ENCODE peak calls at places on chromosomes 1 and 21, in five cellular contexts. J is tibial nerve, S is sigmoid colon, R is breast epithelium, G is fibroblast of pulmonary artery. X is an unnamed sample.

GRCh38 chr1:155648207-155649147 is 38.5 kb downstream of the MSTO1 start:
- DNase-seq in J (peak), S (no peak), R (peak), G (peak), X (no peak)

GRCh38 chr1:72567511-72567910 is 285.2 kb upstream of the NEGR1 start:
- DNase-seq in J (no peak), S (no peak), R (no peak), G (peak), X (no peak)

GRCh38 chr1:236692128-236692527 is 5.8 kb downstream of the ACTN2 start:
- DNase-seq in J (no peak), S (no peak), R (no peak), G (no peak), X (no peak)

GRCh38 chr1:117366281-117366981 is 818 bp upstream of the MAN1A2 start:
- DNase-seq in J (peak), S (peak), R (peak), G (peak), X (peak)

GRCh38 chr1:157626099-157626498 is 28.2 kb upstream of the FCRL4 start:
- DNase-seq in J (no peak), S (no peak), R (no peak), G (no peak), X (no peak)

GRCh38 chr1:165484532-165484931 is 39.6 kb upstream of the RXRG start:
- DNase-seq in J (no peak), S (no peak), R (no peak), G (no peak), X (no peak)

GRCh38 chr1:203673550-203674411 is 47.1 kb downstream of the ATP2B4 start:
- DNase-seq in J (peak), S (peak), R (peak), G (peak), X (peak)

GRCh38 chr21:40667964-40668363 is 179.0 kb downstream of the DSCAM start:
- DNase-seq in J (no peak), S (no peak), R (no peak), G (no peak), X (no peak)

GRCh38 chr1:155607708-155608107 is 2.3 kb upstream of the MSTO1 start:
- DNase-seq in J (no peak), S (no peak), R (no peak), G (no peak), X (no peak)

GRCh38 chr1:32372149-32372756 is 9.9 kb downstream of the TSSK3 start:
- DNase-seq in J (no peak), S (no peak), R (no peak), G (no peak), X (no peak)

DNA sequence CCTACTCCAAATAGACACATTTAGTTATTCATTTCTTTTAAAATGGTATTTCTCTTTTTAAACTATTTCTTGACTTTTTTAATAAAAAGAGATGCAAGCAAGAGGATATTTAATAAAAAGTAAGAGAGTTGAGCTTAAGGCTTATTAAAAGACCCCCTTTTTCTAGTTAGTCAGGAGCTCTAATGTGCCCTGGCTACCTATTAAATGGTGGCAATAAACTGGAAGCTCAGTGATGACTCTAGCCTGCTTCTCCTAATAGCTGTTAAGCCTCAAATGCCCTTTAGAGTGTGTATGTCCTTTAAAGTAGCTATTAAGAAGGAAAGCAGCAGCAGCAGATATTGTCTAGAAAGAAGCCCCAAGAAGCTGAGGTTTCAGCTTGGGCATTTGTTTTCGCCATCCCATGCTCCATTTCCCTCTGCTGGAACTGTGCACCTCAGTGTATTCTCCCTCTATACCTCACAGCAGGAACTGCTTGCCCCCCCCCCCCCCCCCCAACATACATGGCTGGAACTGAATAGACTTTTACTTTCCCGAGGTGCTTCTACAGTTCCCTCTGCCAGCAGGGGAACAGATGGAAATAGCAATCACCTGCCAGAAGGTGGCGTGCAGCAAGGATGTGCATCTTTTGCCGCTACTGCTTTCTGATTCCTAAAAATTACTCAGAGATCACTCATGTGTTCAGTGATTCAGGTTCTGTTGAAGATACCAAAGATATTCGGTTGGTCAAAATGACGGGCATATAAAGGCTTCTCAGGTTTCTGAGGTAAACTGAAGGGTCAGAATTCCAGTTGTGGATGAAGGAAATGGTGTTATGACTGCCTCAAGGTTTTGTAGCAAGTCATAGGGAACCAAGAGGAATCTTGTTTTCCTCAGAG is 2.5 kb downstream of the RGS4 start:
- DNase-seq in J (peak), S (peak), R (no peak), G (peak), X (peak)
- TF ChIP-seq CTCF in J (peak), S (peak), R (peak), G (peak), X (peak)

DNA sequence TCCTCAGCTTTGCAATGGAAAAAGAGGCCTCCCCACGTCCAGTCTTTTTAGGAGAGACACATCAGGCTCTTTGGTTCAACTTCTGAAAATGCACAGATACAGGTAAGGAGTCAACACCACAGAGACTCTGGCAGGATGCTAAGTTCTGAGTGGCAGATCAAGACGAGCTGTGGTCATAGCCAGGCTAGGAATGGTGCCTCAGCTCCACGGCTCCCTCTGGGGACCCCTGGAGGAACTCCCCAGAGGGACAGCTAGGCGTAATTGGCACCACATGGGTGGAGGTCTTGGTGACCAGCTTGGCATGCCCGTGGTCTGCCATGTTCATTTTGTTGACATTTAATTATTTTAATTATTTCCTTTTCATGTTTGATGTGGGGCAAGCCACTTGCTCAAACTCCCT is 206.1 kb downstream of the KAZN start:
- DNase-seq in J (no peak), S (no peak), R (no peak), G (no peak), X (no peak)
- TF ChIP-seq CTCF in J (no peak), S (no peak), R (peak), G (no peak), X (peak)

DNA sequence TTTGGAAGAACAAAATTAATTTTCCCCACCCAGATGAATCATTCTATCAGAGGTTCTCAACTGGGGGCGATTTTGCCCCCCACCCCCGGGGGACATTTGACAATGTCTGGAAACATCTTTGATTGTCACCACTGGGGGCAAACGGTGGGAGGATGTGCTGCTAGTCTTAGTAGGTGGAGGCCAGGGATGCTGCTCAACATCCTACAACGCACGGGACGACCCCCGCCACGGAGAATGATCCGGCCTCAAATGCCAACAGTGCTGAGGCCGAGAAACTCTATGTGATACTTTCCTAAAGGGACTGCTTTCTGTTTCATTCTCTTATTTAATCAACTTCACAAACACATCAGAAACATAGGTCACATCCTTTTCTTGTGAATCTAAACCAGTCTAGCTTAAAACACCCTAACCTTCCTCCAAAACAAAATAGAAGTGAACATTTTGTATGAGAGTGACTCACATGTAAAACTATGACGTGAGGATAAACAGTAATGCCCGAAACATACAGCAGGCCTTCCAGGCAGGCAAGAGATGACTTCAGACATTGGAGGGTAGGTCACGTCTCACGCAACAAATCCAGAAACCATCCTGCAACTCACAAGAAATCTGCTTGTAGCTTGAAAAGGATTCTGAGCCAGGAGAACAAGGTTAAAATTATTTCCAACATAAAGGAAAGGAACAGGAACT is 37.2 kb upstream of the ETS2 start:
- DNase-seq in J (no peak), S (no peak), R (no peak), G (peak), X (no peak)
- TF ChIP-seq CTCF in J (no peak), S (no peak), R (no peak), G (no peak), X (no peak)

GRCh38 chr1:246811985-246812384 is 87.8 kb downstream of the SCCPDH start:
- DNase-seq in J (no peak), S (no peak), R (no peak), G (no peak), X (no peak)
- TF ChIP-seq CTCF in J (no peak), S (no peak), R (no peak), G (no peak), X (no peak)

GRCh38 chr1:44036409-44037111 is 5.3 kb upstream of the SLC6A9 start:
- DNase-seq in J (peak), S (peak), R (peak), G (peak), X (peak)
- TF ChIP-seq CTCF in J (peak), S (peak), R (peak), G (peak), X (peak)

GRCh38 chr1:26035203-26035958 is 10.5 kb downstream of the SLC30A2 start:
- DNase-seq in J (peak), S (peak), R (peak), G (peak), X (peak)
- TF ChIP-seq CTCF in J (no peak), S (no peak), R (no peak), G (no peak), X (no peak)

GRCh38 chr1:3673381-3674099 is 21.2 kb downstream of the TP73 start:
- DNase-seq in J (no peak), S (no peak), R (no peak), G (no peak), X (no peak)
- TF ChIP-seq CTCF in J (no peak), S (no peak), R (no peak), G (no peak), X (no peak)

GRCh38 chr1:8571200-8571984 is 246.0 kb downstream of the RERE start:
- DNase-seq in J (peak), S (no peak), R (no peak), G (peak), X (no peak)
- TF ChIP-seq CTCF in J (peak), S (peak), R (peak), G (peak), X (peak)

DNA sequence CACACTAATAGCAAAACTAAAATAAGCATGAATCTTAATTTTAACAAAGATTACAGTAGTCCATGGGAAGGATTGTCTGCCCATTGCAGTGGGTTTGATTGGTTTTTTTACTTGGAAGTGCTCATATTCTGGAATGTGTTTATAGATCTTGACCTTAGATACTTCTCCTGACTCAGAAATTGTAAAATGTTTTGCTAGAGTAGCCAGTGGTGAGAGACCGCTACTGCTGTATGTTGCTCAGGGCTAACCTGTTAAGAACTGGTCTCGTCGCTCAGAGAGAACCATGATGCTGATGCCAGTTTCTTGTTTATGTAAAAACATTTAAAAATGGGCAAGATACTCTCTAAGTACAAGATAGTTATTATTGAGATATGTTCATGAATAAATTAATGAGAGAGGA is 99.9 kb downstream of the ROR1 start:
- DNase-seq in J (no peak), S (no peak), R (no peak), G (no peak), X (no peak)
- TF ChIP-seq CTCF in J (no peak), S (no peak), R (no peak), G (no peak), X (no peak)